ENCODE peak calls at places on chromosomes 5 and 9, in five cellular contexts. E, F, A, L and D are unnamed samples.

GRCh38 chr9:126661521-126662251 is 48.0 kb downstream of the LMX1B start:
- DNase-seq in E (no peak), L (no peak), A (no peak), F (no peak), D (no peak)

GRCh38 chr5:59039296-59040006 is 456.6 kb downstream of the RAB3C start:
- DNase-seq in L (peak; percentile 39), A (peak; percentile 95), E (peak; percentile 61), F (no peak), D (no peak)

GRCh38 chr5:9058666-9059065 is 487.2 kb downstream of the SEMA5A start:
- DNase-seq in E (no peak), L (no peak), F (no peak), A (no peak), D (no peak)

GRCh38 chr9:134629586-134630392 is 11.8 kb upstream of the COL5A1 start:
- DNase-seq in F (no peak), L (no peak), E (no peak), A (peak; percentile 42), D (no peak)

GRCh38 chr5:68344447-68345111 is 129.0 kb downstream of the PIK3R1 start:
- DNase-seq in F (no peak), A (no peak), E (no peak), L (no peak), D (no peak)

GRCh38 chr5:73815631-73816030 is 189.6 kb downstream of the ARHGEF28 start:
- DNase-seq in E (no peak), A (no peak), L (no peak), F (no peak), D (no peak)

GRCh38 chr5:143515829-143516228 is 112.3 kb upstream of the NR3C1 start:
- DNase-seq in A (no peak), L (no peak), F (no peak), E (no peak), D (no peak)

GRCh38 chr5:134568761-134569725 is 43.6 kb downstream of the JADE2 start:
- DNase-seq in E (no peak), L (no peak), F (no peak), A (peak; percentile 83), D (no peak)

GRCh38 chr5:2755811-2756210 is 4.3 kb upstream of the IRX2 start:
- DNase-seq in L (no peak), E (no peak), F (no peak), A (no peak), D (no peak)

GRCh38 chr5:169650701-169651331 is 13.7 kb downstream of the DOCK2 start:
- DNase-seq in F (no peak), L (no peak), A (no peak), E (no peak), D (no peak)

GRCh38 chr9:134357631-134358025 is 31.4 kb downstream of the RXRA start:
- DNase-seq in E (no peak), A (no peak), F (no peak), L (no peak), D (no peak)

GRCh38 chr5:2866622-2867372 is 115.3 kb upstream of the IRX2 start:
- DNase-seq in E (no peak), A (peak; percentile 37), L (no peak), F (no peak), D (no peak)

GRCh38 chr9:107755267-107755666 is 265.7 kb upstream of the KLF4 start:
- DNase-seq in E (no peak), F (no peak), L (no peak), A (no peak), D (peak; percentile 71)

GRCh38 chr5:14421851-14422250 is 159.7 kb upstream of the OTULINL start:
- DNase-seq in A (no peak), F (no peak), L (no peak), E (no peak), D (no peak)

GRCh38 chr5:154118385-154118784 is 72.1 kb upstream of the GALNT10 start:
- DNase-seq in F (no peak), E (no peak), L (no peak), A (no peak), D (no peak)

GRCh38 chr5:67303356-67303755 is 106.8 kb upstream of the CD180 start:
- DNase-seq in L (no peak), A (no peak), F (no peak), E (no peak), D (no peak)

GRCh38 chr9:80352967-80353366 is 781.2 kb downstream of the TLE4 start:
- DNase-seq in E (no peak), L (no peak), F (no peak), A (no peak), D (no peak)

GRCh38 chr9:70534058-70534457 is 119.6 kb upstream of the KLF9 start:
- DNase-seq in L (no peak), F (no peak), A (no peak), E (no peak), D (no peak)

GRCh38 chr9:7237473-7238243 is 479.9 kb downstream of the KDM4C start:
- DNase-seq in F (peak; percentile 63), A (no peak), L (no peak), E (no peak), D (no peak)

GRCh38 chr5:169801324-169801777 is 164.3 kb downstream of the DOCK2 start:
- DNase-seq in A (no peak), E (no peak), F (peak; percentile 18), L (no peak), D (no peak)

GRCh38 chr9:110152704-110153374 is 55.1 kb downstream of the C9orf152 start:
- DNase-seq in F (no peak), A (no peak), L (no peak), E (no peak), D (peak; percentile 22)

GRCh38 chr9:109098960-109099308 is 20.8 kb downstream of the TMEM245 start:
- DNase-seq in E (no peak), L (no peak), A (no peak), F (no peak), D (no peak)

GRCh38 chr5:28408186-28408585 is 1369.8 kb upstream of the CDH9 start:
- DNase-seq in E (no peak), L (no peak), A (no peak), F (no peak), D (no peak)

GRCh38 chr9:121609845-121610637 is 41.4 kb upstream of the DAB2IP start:
- DNase-seq in A (no peak), L (peak; percentile 59), E (no peak), F (peak; percentile 89), D (no peak)

GRCh38 chr5:134240421-134240962 is 14.6 kb upstream of the PPP2CA start:
- DNase-seq in F (peak; percentile 80), L (no peak), E (no peak), A (no peak), D (no peak)

GRCh38 chr9:36029765-36030528 is 6.8 kb upstream of the RECK start:
- DNase-seq in F (no peak), A (no peak), E (no peak), L (no peak), D (peak; percentile 25)

GRCh38 chr5:76838481-76839261 is 11.1 kb upstream of the S100Z start:
- DNase-seq in A (no peak), F (no peak), E (no peak), L (no peak), D (no peak)

GRCh38 chr5:13613621-13614020 is 330.9 kb downstream of the DNAH5 start:
- DNase-seq in E (no peak), F (no peak), L (no peak), A (no peak), D (no peak)

GRCh38 chr5:142515036-142515435 is 170.9 kb downstream of the FGF1 start:
- DNase-seq in E (no peak), F (no peak), A (no peak), L (no peak), D (no peak)

GRCh38 chr9:129414377-129415021 is 206.4 kb downstream of the C9orf50 start:
- DNase-seq in E (no peak), F (no peak), A (no peak), L (no peak), D (no peak)

GRCh38 chr5:174514983-174515394 is 209.4 kb upstream of the MSX2 start:
- DNase-seq in F (no peak), E (no peak), A (no peak), L (no peak), D (no peak)

GRCh38 chr5:174514325-174514724 is 210.1 kb upstream of the MSX2 start:
- DNase-seq in A (no peak), L (no peak), E (no peak), F (no peak), D (no peak)

GRCh38 chr5:174518512-174518911 is 205.9 kb upstream of the MSX2 start:
- DNase-seq in L (no peak), E (no peak), F (no peak), A (no peak), D (no peak)

GRCh38 chr5:174520420-174521396 is 203.7 kb upstream of the MSX2 start:
- DNase-seq in A (no peak), L (no peak), F (no peak), E (no peak), D (no peak)

DNA sequence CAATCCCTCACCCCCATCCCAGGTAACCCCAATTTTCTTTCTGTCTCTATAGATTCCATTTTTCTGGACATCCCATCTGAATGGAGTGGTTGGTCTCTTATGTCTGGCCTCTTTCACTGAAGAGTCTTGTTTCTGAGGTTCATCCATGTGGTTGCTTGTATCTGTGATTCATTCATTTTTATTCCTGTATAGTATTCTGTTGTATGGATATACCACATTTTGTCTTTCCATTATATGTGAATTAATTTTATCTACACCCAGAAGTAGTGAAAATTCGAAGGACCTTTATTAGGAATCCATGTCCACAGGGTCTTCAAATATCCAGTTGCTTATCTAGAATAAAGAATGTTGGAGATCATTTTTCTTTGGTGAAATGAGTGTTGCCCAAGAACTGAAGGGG is 207.6 kb upstream of the MSX2 start:
- DNase-seq in F (no peak), L (no peak), E (no peak), A (no peak), D (no peak)
- TF ChIP-seq CTCF in F (no peak), L (no peak), E (no peak), A (no peak), D (no peak)

GRCh38 chr5:52624291-52624690 is 163.4 kb upstream of the ITGA1 start:
- DNase-seq in L (no peak), A (no peak), F (no peak), E (no peak), D (no peak)

GRCh38 chr5:52620315-52620714 is 167.4 kb upstream of the ITGA1 start:
- DNase-seq in L (no peak), A (no peak), F (no peak), E (no peak), D (no peak)

GRCh38 chr5:52623291-52623690 is 164.4 kb upstream of the ITGA1 start:
- DNase-seq in A (no peak), L (no peak), E (no peak), F (no peak), D (no peak)
- TF ChIP-seq CTCF in A (no peak), L (no peak), E (no peak), F (no peak), D (no peak)

DNA sequence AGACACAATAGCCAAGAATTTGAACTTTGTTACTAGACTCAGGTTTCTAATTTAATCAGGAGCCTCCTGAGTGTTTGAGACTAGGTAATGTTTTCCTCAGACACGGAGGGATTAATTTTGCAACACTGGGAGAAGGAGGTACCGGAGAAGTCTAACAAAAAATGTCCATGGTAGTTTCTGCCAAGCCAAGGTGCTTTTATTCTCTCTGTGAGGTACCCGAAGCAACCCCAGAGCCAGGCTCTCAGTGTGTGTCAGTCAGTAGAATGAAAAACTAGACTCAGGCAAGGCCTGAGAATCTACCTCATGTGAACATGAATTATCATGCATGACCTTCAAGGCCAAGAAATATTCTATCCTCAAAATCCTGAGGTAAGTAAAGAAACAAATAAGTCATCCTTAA is 980.8 kb upstream of the DMAC1 start:
- DNase-seq in F (no peak), A (no peak), E (no peak), L (no peak), D (no peak)
- TF ChIP-seq CTCF in F (no peak), A (no peak), E (no peak), L (no peak), D (no peak)

GRCh38 chr5:177194278-177194677 is 60.7 kb downstream of the NSD1 start:
- DNase-seq in A (no peak), L (peak; percentile 13), E (no peak), F (no peak), D (peak; percentile 22)
- TF ChIP-seq CTCF in A (no peak), L (no peak), E (no peak), F (no peak), D (no peak)